ENCODE peak calls at places on chromosome 16, in five cellular contexts. E is endothelial cell of umbilical vein, A is A549, O is spleen, X is caudate nucleus. Y is an unnamed sample.

GRCh38 chr16:67419502-67419901 is 3.2 kb upstream of the ZDHHC1 start:
- DNase-seq in O (no peak), E (no peak), X (no peak), A (no peak), Y (no peak)

GRCh38 chr16:27242868-27243590 is 25.5 kb downstream of the NSMCE1 start:
- DNase-seq in O (peak), X (no peak), E (peak), A (peak), Y (no peak)

GRCh38 chr16:48535831-48536599 is 74.0 kb downstream of the N4BP1 start:
- DNase-seq in X (peak), O (peak), E (no peak), A (no peak), Y (no peak)

GRCh38 chr16:24036614-24037013 is 200.8 kb downstream of the PRKCB start:
- DNase-seq in A (peak), O (no peak), E (peak), X (peak), Y (no peak)

GRCh38 chr16:88809676-88810165 is 2.0 kb downstream of the APRT start:
- DNase-seq in X (no peak), E (no peak), A (no peak), O (no peak), Y (no peak)

GRCh38 chr16:85759631-85760419 is 8.9 kb upstream of the C16orf74 start:
- DNase-seq in E (no peak), O (peak), X (no peak), A (peak), Y (no peak)

GRCh38 chr16:27431773-27432599 is 30.0 kb downstream of the IL21R start:
- DNase-seq in X (no peak), E (no peak), O (peak), A (no peak), Y (no peak)

GRCh38 chr16:68091604-68092261 is 6.6 kb downstream of the NFATC3 start:
- DNase-seq in E (peak), O (no peak), A (peak), X (no peak), Y (no peak)

GRCh38 chr16:12744860-12745259 is 58.8 kb downstream of the CPPED1 start:
- DNase-seq in E (no peak), O (no peak), A (no peak), X (no peak), Y (no peak)

GRCh38 chr16:25372716-25373115 is 115.1 kb upstream of the ZKSCAN2 start:
- DNase-seq in O (no peak), X (no peak), E (no peak), A (no peak), Y (no peak)

GRCh38 chr16:25371342-25371741 is 113.7 kb upstream of the ZKSCAN2 start:
- DNase-seq in X (no peak), O (no peak), A (no peak), E (no peak), Y (no peak)

DNA sequence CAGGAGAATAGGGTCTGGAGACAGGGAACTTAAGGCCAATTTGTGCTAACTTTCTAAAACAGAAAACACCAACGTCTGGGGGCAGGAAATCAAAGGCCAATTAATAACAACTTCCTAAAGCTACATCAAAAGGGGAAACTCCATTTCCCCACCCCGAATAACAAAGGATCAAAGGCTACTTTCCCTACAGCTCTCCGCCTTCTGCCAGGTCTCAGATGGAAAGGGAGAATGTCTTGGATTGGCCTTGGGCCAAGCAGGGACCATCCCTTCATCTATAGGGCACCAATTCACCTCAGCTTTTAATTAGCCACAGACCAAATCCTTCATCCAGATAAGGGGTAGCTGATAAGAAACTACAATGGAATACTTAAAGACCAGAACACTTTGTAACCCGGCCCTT is 116.9 kb upstream of the ZKSCAN2 start:
- DNase-seq in O (no peak), X (no peak), E (no peak), A (no peak), Y (no peak)
- H3K27ac ChIP-seq in O (no peak), X (no peak), E (no peak), A (no peak), Y (no peak)

DNA sequence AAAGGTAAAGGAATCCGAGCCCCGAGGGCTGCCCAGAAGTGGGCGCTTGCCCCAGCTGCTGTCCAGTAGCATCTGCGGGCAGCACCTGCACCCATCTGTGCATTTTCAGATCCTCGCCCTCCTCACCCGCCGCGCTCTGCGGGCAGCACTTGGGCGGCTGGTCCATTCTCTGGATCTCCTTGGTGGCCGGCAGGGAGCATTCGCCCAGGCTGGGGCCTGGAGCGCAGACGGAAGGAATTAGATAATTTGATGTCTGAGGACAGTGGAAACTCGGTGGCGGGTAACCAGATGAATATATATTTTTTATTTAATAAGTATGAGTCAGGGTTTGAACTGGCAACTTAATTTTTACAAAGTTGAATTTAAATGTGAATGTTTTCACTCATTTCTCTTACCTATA is 88.5 kb downstream of the NPIPB11 start:
- DNase-seq in E (no peak), X (no peak), O (no peak), A (peak), Y (no peak)
- H3K27ac ChIP-seq in E (peak), X (no peak), O (no peak), A (no peak), Y (no peak)

DNA sequence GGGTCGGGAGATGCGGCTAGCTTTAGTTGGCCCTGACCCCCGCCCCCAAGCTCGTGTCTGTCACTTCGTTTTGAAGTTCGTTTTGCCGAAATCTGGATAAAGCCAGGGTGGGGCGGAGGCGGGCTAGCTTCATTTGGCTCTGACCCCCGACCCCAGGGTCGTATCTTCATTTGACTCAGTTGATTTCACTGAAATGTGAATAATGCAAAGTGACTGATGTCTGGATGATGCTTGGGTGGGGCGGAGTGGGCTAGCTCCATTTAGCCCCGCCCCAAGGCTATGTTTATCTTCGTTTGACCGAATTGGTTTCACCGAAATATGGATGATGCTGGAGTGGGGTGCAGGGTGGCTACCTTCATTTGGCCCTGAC is 667 bp downstream of the PSMD7 start:
- DNase-seq in X (no peak), A (no peak), E (peak), O (no peak), Y (no peak)
- H3K27ac ChIP-seq in X (peak), A (peak), E (peak), O (peak), Y (peak)

DNA sequence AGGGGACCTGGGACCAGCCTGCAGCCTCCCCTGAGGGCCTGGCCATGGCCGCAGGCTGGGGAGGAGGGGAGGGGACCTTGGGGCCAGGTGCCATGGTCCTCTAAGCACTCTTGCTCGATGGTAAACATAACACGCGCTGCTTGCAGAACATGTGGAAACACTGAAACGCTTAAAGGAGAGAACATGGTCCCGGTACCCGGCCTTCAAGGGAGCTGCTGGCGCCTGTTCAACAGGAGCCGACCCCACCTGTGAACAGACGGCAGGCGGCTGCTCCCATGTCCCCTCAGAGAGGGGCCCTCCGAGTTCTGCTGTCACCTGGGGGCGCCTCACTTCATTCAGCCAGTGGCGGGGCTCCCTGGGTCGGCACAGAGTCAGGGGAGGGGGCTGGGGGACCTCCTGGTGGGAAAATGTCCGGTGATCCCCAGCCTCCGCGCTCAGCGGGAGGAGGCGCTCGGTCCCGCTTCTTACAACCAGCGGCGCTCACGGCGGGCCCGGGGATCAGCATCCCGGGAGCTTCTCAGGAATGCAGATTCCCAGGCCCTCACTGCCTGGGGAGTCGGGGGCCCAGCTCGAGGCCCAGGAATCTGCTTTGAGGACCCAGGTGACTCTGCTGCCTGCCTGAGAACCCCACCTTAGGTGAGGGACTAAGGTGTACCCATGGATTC is 854 bp upstream of the SSTR5 start:
- DNase-seq in X (no peak), O (no peak), E (no peak), A (no peak), Y (no peak)
- H3K27ac ChIP-seq in X (no peak), O (no peak), E (no peak), A (no peak), Y (no peak)

DNA sequence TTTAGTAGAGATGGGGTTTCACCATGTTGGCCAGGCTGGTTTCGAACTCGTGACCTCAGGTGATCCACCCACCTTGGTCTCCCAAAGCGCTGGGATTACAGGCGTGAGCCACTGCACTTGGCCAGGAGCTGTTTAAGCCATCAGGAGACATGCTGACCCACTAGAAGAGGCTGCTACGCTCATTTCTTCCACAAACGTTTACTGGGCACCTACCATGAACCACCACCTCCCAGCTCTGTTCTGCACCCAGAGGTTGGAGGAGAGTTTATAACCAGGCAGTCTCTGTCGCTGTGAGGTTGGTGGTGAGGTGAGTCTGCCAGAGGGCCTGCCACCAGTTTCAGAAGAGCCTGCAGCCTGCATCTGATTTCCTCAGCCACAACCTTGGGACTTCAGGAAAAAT is 51.8 kb downstream of the SF3B3 start:
- DNase-seq in A (no peak), E (no peak), X (no peak), O (no peak), Y (no peak)
- H3K27ac ChIP-seq in A (peak), E (peak), X (no peak), O (peak), Y (no peak)

DNA sequence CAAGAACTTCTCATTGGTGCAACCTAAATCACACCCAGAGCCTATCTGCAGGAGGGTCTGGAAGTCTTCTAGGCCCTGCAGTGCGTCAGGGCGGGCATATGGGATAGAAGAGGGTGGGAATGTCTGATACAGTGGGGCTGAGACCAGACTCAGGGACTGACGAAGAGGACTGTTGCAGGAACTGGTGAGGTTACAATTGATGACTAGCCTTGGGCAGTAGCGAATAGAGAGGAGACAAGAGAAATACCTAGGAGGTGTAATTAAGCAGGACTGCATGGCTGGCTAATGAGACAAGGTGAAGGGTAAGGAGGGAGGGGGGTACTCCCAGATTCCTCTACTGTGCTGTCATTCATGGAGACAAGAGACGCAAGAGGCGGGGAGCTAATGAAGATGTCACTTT is 91.3 kb downstream of the WWP2 start:
- DNase-seq in E (no peak), A (no peak), X (no peak), O (no peak), Y (no peak)
- H3K27ac ChIP-seq in E (no peak), A (no peak), X (peak), O (no peak), Y (peak)

GRCh38 chr16:81633680-81634379 is 145.3 kb upstream of the PLCG2 start:
- DNase-seq in A (no peak), E (no peak), X (no peak), O (no peak), Y (no peak)
- H3K27ac ChIP-seq in A (peak), E (peak), X (no peak), O (no peak), Y (no peak)

DNA sequence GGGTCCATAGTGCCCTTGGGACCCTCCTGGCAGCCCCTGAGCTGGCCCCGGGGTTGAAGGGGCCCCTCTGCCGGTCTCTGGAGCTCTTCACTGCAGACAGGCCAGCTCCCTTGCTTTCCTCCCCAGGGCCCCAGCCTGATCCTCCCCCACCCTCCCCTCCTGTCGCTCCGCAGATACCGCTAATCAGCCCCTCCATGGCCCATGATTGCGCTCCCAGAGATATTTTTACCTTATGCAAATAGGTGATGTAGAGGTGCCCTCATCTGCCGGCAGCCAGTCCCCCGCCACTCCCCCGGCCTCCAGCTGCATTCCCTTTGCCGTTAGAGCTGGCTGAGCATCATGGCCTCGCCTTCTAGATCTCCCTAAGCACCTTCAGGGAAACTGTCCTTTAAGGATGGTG is 9.2 kb downstream of the MMP15 start:
- DNase-seq in A (no peak), O (no peak), X (no peak), E (no peak), Y (no peak)
- H3K27ac ChIP-seq in A (no peak), O (no peak), X (no peak), E (no peak), Y (no peak)

DNA sequence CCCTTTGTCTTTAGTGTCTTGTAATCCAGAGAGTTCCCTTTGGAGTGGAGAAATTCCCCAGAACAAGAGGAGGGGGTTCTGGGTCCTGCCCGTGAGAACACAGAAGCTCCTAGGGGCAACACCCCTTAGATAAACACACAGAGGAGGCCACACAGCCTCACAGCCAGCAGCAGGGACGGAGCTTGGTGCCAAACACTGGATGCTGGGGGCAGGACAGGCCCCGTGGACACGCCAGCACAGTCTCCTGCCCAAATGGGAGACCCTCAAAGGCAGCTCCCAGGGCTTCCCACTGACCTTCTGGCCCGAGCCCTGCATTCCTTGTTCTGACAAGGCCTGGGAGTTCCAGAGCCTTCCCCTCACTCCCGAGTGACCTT is 31.8 kb upstream of the JPH3 start:
- DNase-seq in O (no peak), X (no peak), A (no peak), E (no peak), Y (no peak)
- H3K27ac ChIP-seq in O (peak), X (no peak), A (peak), E (no peak), Y (no peak)

Y was measured in dorsolateral prefrontal cortex.